ENCODE peak calls at places on chromosomes 3 and 15, in seven cellular contexts. H, G, S, I, F, D and R are unnamed samples.

GRCh38 chr3:132225664-132226063 is 91.5 kb upstream of the ACP3 start:
- DNase-seq in H (no peak), G (no peak), S (no peak), I (no peak), F (no peak), D (no peak), R (no peak)

GRCh38 chr3:182521339-182521738 is 272.0 kb upstream of the ATP11B start:
- DNase-seq in H (no peak), G (no peak), S (no peak), I (no peak), F (no peak), D (no peak), R (no peak)

GRCh38 chr3:14225421-14225820 is 46.8 kb downstream of the LSM3 start:
- DNase-seq in H (no peak), G (no peak), S (no peak), I (no peak), F (no peak), D (no peak), R (no peak)

GRCh38 chr3:54654776-54655175 is 273.1 kb downstream of the LRTM1 start:
- DNase-seq in H (no peak), G (no peak), S (no peak), I (no peak), F (no peak), D (no peak), R (no peak)

GRCh38 chr3:111708157-111708771 is 113.1 kb upstream of the ZBED2 start:
- DNase-seq in H (no peak), G (no peak), S (peak; percentile 52), I (no peak), F (no peak), D (no peak), R (no peak)

GRCh38 chr15:48537277-48538113 is 108.0 kb downstream of the FBN1 start:
- DNase-seq in H (no peak), G (no peak), S (no peak), I (no peak), F (no peak), D (no peak), R (no peak)

GRCh38 chr3:139113231-139113749 is 68.6 kb upstream of the PRR23C start:
- DNase-seq in H (no peak), G (peak; percentile 28), S (no peak), I (no peak), F (peak; percentile 24), D (no peak), R (no peak)

GRCh38 chr3:33786565-33787327 is 11.7 kb upstream of the PDCD6IP start:
- DNase-seq in H (no peak), G (no peak), S (no peak), I (no peak), F (no peak), D (no peak), R (no peak)

GRCh38 chr3:101998256-101998926 is 149.1 kb downstream of the NFKBIZ start:
- DNase-seq in H (no peak), G (no peak), S (no peak), I (no peak), F (no peak), D (no peak), R (no peak)

GRCh38 chr15:31503758-31504461 is 177.3 kb downstream of the KLF13 start:
- DNase-seq in H (no peak), G (peak; percentile 28), S (no peak), I (no peak), F (peak; percentile 33), D (no peak), R (peak; percentile 4)

DNA sequence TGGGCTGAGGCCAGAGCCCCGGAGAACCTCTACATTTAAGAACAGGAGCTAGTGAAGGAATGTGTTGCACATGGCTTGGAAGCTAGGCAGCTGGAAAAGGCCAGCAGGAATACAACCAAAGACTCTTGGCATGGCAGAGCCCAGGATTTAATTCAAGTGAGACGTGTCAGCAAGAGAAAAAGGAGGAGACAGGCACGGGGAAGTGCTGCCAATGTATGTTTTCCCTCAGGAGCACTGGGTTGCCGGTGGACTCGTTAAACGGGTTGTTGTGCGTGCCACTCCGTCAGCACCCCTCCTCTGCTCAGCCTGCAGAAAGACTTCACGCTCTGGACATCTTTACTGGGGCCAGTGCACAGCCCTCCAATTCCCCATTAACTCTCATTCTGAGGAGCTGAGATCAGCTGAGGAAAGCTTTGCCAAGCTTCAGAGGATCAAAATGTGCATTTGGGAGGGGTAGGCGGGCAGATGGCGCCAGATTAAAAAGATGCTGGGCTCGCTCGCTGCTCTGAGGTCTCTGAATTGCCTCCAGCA is 103.7 kb downstream of the PDZRN3 start:
- DNase-seq in H (no peak), G (no peak), S (no peak), I (no peak), F (no peak), D (peak; percentile 74), R (peak; percentile 74)
- TF ChIP-seq POLR2A in H (no peak), G (no peak), S (no peak), I (no peak), F (no peak), D (no peak), R (no peak)

DNA sequence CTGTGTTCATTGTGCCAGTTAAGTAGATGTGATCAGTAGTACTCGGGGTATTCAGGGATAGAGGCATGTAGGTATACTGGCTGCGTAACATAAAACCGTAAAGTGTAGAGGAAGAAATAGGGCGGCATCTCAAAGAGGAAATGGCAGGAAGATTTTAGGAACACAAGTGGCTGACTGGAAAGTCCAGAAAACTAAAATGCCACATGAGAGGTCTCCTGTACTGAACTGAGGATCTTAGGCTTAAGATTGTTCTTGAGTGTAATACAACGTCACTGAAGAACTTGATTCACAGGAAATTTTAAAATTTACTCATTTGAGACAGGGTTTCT is 2.3 kb upstream of the LMLN start:
- DNase-seq in H (no peak), G (no peak), S (no peak), I (no peak), F (no peak), D (no peak), R (no peak)
- TF ChIP-seq POLR2A in H (no peak), G (no peak), S (no peak), I (peak; percentile 1), F (peak; percentile 7), D (no peak), R (no peak)

GRCh38 chr3:42042747-42043115 is 48.4 kb upstream of the TRAK1 start:
- DNase-seq in H (no peak), G (no peak), S (no peak), I (no peak), F (no peak), D (no peak), R (no peak)
- TF ChIP-seq POLR2A in H (no peak), G (no peak), S (no peak), I (no peak), F (no peak), D (no peak), R (no peak)

DNA sequence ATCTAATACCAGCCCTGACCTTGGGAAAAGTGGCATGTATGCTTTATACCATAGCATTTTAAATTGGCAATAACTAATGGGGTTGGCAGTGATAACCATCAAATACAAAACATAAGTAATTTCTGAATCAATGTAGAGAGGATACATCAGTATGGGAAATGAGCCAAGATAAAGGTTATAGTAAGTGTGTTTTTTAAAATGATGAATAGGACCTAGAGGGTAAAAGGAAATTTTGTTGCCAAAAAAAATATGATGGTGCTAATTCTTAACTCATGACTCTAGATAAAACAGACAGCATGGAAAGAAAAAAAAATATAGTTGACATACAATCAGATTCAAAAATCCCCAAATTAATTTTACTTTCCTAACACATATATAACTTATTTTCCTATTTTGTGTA is 75.4 kb upstream of the ROBO1 start:
- DNase-seq in H (no peak), G (no peak), S (no peak), I (no peak), F (no peak), D (no peak), R (no peak)
- TF ChIP-seq POLR2A in H (no peak), G (no peak), S (no peak), I (no peak), F (no peak), D (no peak), R (no peak)

GRCh38 chr3:48429416-48430358 is at the start of gene PLXNB1:
- DNase-seq in H (peak; percentile 24), G (peak; percentile 79), S (peak; percentile 63), I (peak; percentile 87), F (peak; percentile 97), D (peak; percentile 83), R (peak; percentile 96)
- TF ChIP-seq POLR2A in H (peak; percentile 60), G (no peak), S (no peak), I (no peak), F (peak; percentile 62), D (no peak), R (peak; percentile 54)

DNA sequence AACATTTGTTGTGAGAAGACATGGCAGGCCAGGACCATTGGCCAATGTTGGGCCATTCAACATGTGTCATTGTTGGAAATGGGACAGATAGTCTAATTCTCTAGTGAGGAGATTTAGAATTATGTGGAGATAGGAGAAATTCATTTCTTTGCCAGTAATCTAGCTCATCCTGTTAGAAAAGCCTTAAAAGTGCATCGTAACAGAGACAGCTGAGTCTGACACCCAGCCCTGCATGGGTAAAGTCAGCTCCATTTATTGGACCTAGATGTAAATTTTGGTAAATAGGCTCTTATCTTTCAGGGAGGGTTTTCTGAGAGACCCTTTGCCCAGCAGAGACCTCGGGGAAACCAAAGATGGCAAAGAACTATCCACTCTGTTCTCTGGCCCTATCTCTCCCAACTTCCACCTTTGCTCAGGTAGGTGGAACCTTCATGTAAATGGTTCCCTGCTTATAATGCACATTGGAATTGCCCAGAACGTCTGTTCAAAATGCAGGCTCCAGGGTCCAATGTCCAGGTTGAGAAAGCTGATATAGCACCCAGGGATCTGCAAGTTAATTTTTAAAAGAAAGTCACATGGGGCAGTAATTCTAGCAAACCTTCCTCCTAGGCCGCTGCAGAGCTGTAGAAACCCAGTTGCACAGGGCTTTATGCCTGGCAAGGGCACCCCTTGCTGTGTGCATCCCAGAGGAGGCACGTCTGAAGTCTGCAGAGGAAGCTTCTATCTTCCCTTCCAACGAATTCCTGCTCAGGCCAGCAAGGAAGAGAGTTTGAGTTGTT is 365.9 kb upstream of the PROK2 start:
- DNase-seq in H (no peak), G (no peak), S (no peak), I (no peak), F (peak; percentile 85), D (no peak), R (no peak)
- TF ChIP-seq POLR2A in H (no peak), G (no peak), S (no peak), I (no peak), F (peak; percentile 78), D (no peak), R (no peak)

GRCh38 chr15:96330064-96330449 is 443 bp upstream of the NR2F2 start:
- DNase-seq in H (no peak), G (peak; percentile 86), S (peak; percentile 73), I (no peak), F (no peak), D (no peak), R (no peak)

GRCh38 chr15:96331942-96332853 is 1.7 kb downstream of the NR2F2 start:
- DNase-seq in H (no peak), G (peak; percentile 77), S (no peak), I (no peak), F (peak; percentile 80), D (peak; percentile 26), R (peak; percentile 24)

GRCh38 chr15:96330450-96331140 is at the start of gene NR2F2:
- DNase-seq in H (peak; percentile 47), G (peak; percentile 99), S (peak; percentile 95), I (peak; percentile 53), F (peak; percentile 98), D (peak; percentile 96), R (peak; percentile 97)

GRCh38 chr15:96332854-96333193 is 2.3 kb downstream of the NR2F2 start:
- DNase-seq in H (no peak), G (no peak), S (no peak), I (no peak), F (no peak), D (no peak), R (no peak)

GRCh38 chr15:96331141-96331941 is 841 bp downstream of the NR2F2 start:
- DNase-seq in H (no peak), G (peak; percentile 68), S (no peak), I (no peak), F (peak; percentile 47), D (peak; percentile 24), R (no peak)
- TF ChIP-seq POLR2A in H (no peak), G (no peak), S (no peak), I (no peak), F (no peak), D (no peak), R (no peak)